ENCODE peak calls at places on chromosomes 2 and 18, in ten cellular contexts. U is tibial artery; Y is effector CD8-positive, alpha-beta T cell; D is HTR-8/SVneo; M is GM04504; N is left ventricle myocardium superior; E is transverse colon; O is substantia nigra; S is neural crest cell; Z is activated CD4-positive, CD25-positive, alpha-beta regulatory T cell. V is an unnamed sample.

GRCh38 chr18:37396981-37397720 is 168.4 kb downstream of the CELF4 start:
- DNase-seq in S (no peak), U (no peak), M (no peak), Y (no peak), O (no peak), Z (no peak), E (no peak), N (no peak), D (no peak), V (no peak)

GRCh38 chr2:67260348-67261277 is 136.5 kb upstream of the ETAA1 start:
- DNase-seq in M (peak; percentile 98), O (no peak), Y (no peak), D (peak; percentile 28), S (no peak), U (peak; percentile 79), Z (no peak), E (peak; percentile 56), N (peak; percentile 65), V (peak; percentile 91)

GRCh38 chr2:38723173-38723572 is 28.0 kb downstream of the SRSF7 start:
- DNase-seq in O (no peak), Z (no peak), N (peak; percentile 38), M (no peak), S (no peak), E (no peak), D (no peak), U (peak; percentile 1), Y (no peak), V (no peak)

GRCh38 chr2:63790913-63791312 is 50.8 kb upstream of the UGP2 start:
- DNase-seq in D (peak; percentile 48), O (no peak), Y (no peak), Z (no peak), N (no peak), U (no peak), S (no peak), E (no peak), M (peak; percentile 55), V (no peak)

GRCh38 chr2:232781765-232782164 is 5.4 kb upstream of the KCNJ13 start:
- DNase-seq in S (no peak), D (peak; percentile 12), Z (no peak), M (peak; percentile 21), O (no peak), U (no peak), N (no peak), E (no peak), Y (no peak), V (no peak)

GRCh38 chr2:79040967-79041582 is 15.6 kb downstream of the REG3G start:
- DNase-seq in O (no peak), E (no peak), D (peak; percentile 4), U (no peak), Z (no peak), Y (no peak), S (no peak), N (no peak), M (no peak), V (no peak)

GRCh38 chr2:196441527-196441926 is 198.0 kb upstream of the CCDC150 start:
- DNase-seq in Z (no peak), D (no peak), O (no peak), U (no peak), S (no peak), M (no peak), N (no peak), Y (no peak), E (no peak), V (no peak)

GRCh38 chr2:129849559-129850160 is 129.8 kb upstream of the RAB6C start:
- DNase-seq in D (peak; percentile 52), N (no peak), M (peak; percentile 41), O (no peak), Y (no peak), E (no peak), S (no peak), U (no peak), Z (no peak), V (no peak)

GRCh38 chr18:65938592-65939372 is 188.0 kb downstream of the CDH7 start:
- DNase-seq in N (no peak), Y (no peak), O (peak; percentile 4), Z (no peak), U (no peak), E (peak; percentile 14), S (peak; percentile 20), M (no peak), D (no peak), V (no peak)

GRCh38 chr2:67854798-67855197 is 208.0 kb downstream of the C1D start:
- DNase-seq in M (no peak), Z (no peak), D (no peak), U (no peak), N (no peak), O (no peak), Y (no peak), E (no peak), S (no peak), V (no peak)

GRCh38 chr2:222561817-222562424 is 94.0 kb downstream of the FARSB start:
- DNase-seq in E (peak; percentile 50), Y (no peak), D (peak; percentile 65), U (no peak), Z (no peak), O (peak; percentile 6), N (no peak), M (peak; percentile 44), S (peak; percentile 61), V (no peak)

GRCh38 chr18:70415823-70416488 is 127.1 kb downstream of the SOCS6 start:
- DNase-seq in M (no peak), E (peak; percentile 31), S (no peak), Y (no peak), U (no peak), D (no peak), Z (no peak), O (no peak), N (no peak), V (no peak)